ENCODE peak calls at places on chromosomes 13 and 19, in four cellular contexts. E is fibroblast of mammary gland, B is psoas muscle, N is fibroblast of pulmonary artery. L is an unnamed sample.

GRCh38 chr19:5076440-5077208 is 107.7 kb downstream of the KDM4B start:
- DNase-seq in E (no peak), B (no peak), N (no peak), L (no peak)

GRCh38 chr13:73171242-73171641 is 112.4 kb downstream of the KLF5 start:
- DNase-seq in E (no peak), B (no peak), N (no peak), L (no peak)

GRCh38 chr19:27824108-27824507 is 1388.8 kb downstream of the UQCRFS1 start:
- DNase-seq in E (peak; percentile 23), B (no peak), N (no peak), L (no peak)

GRCh38 chr13:47437411-47437810 is 540.6 kb upstream of the HTR2A start:
- DNase-seq in E (peak; percentile 80), B (no peak), N (peak; percentile 14), L (peak; percentile 33)

GRCh38 chr19:52398091-52398461 is 427 bp downstream of the ZNF528 start:
- DNase-seq in E (peak; percentile 9), B (peak; percentile 8), N (peak; percentile 7), L (no peak)

GRCh38 chr13:99796175-99796819 is 175.3 kb downstream of the ZIC5 start:
- DNase-seq in E (peak; percentile 51), B (no peak), N (peak; percentile 47), L (peak; percentile 42)

GRCh38 chr13:77113496-77113895 is 86.5 kb upstream of the FBXL3 start:
- DNase-seq in E (peak; percentile 30), B (no peak), N (peak; percentile 4), L (peak; percentile 59)

GRCh38 chr19:40803857-40804782 is 5.1 kb downstream of the EGLN2 start:
- DNase-seq in E (no peak), B (no peak), N (no peak), L (no peak)

GRCh38 chr13:26525528-26525927 is 32.0 kb upstream of the WASF3 start:
- DNase-seq in E (no peak), B (no peak), N (no peak), L (no peak)

GRCh38 chr13:25415196-25415595 is 43.4 kb downstream of the ATP8A2 start:
- DNase-seq in E (no peak), B (no peak), N (no peak), L (no peak)

GRCh38 chr13:45432737-45433380 is 14.7 kb upstream of the SLC25A30 start:
- DNase-seq in E (no peak), B (no peak), N (no peak), L (no peak)

GRCh38 chr19:40560092-40560507 is 16.6 kb upstream of the SHKBP1 start:
- DNase-seq in E (no peak), B (no peak), N (no peak), L (no peak)

GRCh38 chr13:97015661-97016350 is 21.5 kb upstream of the OXGR1 start:
- DNase-seq in E (no peak), B (no peak), N (no peak), L (no peak)

GRCh38 chr19:10270180-10270615 is 722 bp upstream of the ICAM1 start:
- DNase-seq in E (no peak), B (peak; percentile 69), N (peak; percentile 53), L (peak; percentile 25)

GRCh38 chr13:51040431-51040830 is 70.6 kb downstream of the C13orf42 start:
- DNase-seq in E (no peak), B (no peak), N (no peak), L (no peak)

GRCh38 chr13:24693862-24694471 is 13.8 kb downstream of the ATP12A start:
- DNase-seq in E (peak; percentile 60), B (no peak), N (peak; percentile 58), L (peak; percentile 52)

GRCh38 chr13:94696171-94696570 is 16.2 kb downstream of the SOX21 start:
- DNase-seq in E (no peak), B (no peak), N (no peak), L (no peak)

GRCh38 chr19:33125929-33126388 is 6.0 kb upstream of the WDR88 start:
- DNase-seq in E (peak; percentile 64), B (no peak), N (peak; percentile 78), L (peak; percentile 73)

GRCh38 chr13:27211771-27212364 is 39.5 kb upstream of the RPL21 start:
- DNase-seq in E (peak; percentile 88), B (no peak), N (peak; percentile 76), L (peak; percentile 21)

GRCh38 chr19:49687566-49688316 is 1.7 kb upstream of the ADM5 start:
- DNase-seq in E (no peak), B (no peak), N (peak; percentile 60), L (no peak)

DNA sequence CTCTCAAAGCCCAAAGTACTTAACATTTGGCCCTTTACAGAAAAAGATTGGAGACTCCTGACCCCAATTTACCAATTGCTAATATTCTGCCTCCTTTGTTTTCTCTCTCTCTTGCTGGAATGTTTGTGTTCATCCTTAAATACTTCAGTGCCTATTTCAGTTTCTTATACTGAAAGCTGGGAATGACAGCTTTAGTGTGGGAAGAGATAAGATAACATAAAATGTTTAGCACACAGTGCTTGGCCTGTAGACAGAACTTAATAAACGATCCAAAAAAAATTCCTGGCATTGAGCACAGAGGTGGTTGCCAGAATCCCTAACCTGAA is 3.0 kb upstream of the PLEKHF1 start:
- DNase-seq in E (no peak), B (no peak), N (no peak), L (no peak)
- H3K4me3 ChIP-seq in E (peak overlapping the region; percentile 15), B (peak overlapping the region; percentile 15), N (peak overlapping the region; percentile 43), L (peak overlapping the region; percentile 29)

GRCh38 chr19:2353895-2354592 is 6.0 kb upstream of the TMPRSS9 start:
- DNase-seq in E (no peak), B (no peak), N (no peak), L (no peak)

GRCh38 chr19:2355168-2356035 is 4.7 kb upstream of the TMPRSS9 start:
- DNase-seq in E (peak; percentile 15), B (peak; percentile 50), N (no peak), L (no peak)

GRCh38 chr19:2354670-2355069 is 5.4 kb upstream of the TMPRSS9 start:
- DNase-seq in E (no peak), B (no peak), N (no peak), L (no peak)

GRCh38 chr19:2357279-2358206 is 2.5 kb upstream of the TMPRSS9 start:
- DNase-seq in E (no peak), B (no peak), N (no peak), L (no peak)

GRCh38 chr19:2356036-2356646 is 3.9 kb upstream of the TMPRSS9 start:
- DNase-seq in E (no peak), B (no peak), N (no peak), L (no peak)
- TF ChIP-seq CTCF in E (no peak), B (no peak), N (no peak), L (no peak)

DNA sequence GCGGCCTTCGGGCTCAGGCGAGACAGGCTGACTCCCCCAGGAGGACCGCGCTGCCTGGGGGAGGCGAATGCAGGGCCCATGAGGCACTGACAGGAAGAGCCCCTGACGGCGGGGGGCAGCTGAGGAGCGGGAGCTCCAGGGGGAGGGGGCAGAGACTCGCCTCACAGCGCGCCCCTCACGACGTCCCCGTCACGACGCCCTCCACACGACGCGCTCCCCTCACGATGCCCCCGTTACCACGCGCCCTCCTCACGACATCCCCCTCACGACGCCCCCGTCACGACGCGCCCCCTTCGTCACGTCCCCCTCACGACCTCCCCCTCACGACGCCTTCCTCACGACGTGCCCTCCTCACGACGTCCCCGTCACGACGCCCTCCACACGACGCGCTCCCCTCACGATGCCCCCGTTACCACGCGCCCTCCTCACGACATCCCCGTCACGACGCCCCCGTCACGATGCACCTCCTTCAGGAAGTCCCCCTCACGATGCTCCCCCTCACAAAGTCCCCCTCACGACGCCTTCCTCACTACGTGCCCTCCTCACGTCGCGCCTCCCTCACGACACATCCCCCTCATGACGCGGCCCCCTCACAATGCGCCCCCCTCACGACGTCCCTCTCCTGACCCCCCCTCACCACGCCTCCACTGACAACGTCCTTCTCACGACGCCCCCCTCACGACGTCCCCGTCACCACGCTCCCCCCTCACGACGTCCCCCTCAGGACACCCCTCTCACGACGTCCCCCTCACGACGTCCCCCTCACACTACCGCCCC is 99.6 kb downstream of the ING1 start:
- DNase-seq in E (no peak), B (no peak), N (no peak), L (no peak)
- H3K4me3 ChIP-seq in E (peak overlapping the region; percentile 35), B (peak overlapping the region; percentile 66), N (peak overlapping the region; percentile 45), L (peak overlapping the region; percentile 14)

DNA sequence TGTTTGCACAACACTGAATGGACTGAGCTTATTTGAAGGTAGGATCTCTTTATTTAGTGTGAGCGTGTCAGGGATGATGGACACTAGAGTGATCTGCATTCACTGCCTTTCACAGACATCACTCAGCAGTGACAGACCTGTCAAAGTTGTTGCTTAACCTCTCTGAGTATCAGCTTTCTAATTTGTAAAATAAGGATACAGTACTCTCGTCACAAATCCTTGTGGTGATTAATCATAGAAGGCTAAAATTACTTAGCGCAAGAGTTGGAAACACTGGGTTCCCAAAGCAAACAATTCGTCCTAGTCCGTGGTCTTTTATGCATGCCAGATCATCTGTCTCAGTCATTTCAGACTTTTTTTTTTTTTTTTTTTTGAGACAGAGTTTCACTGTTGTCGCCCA is 16.6 kb downstream of the CARD8 start:
- DNase-seq in E (no peak), B (no peak), N (no peak), L (no peak)
- TF ChIP-seq CTCF in E (no peak), B (no peak), N (no peak), L (no peak)

L was measured in fibroblast of villous mesenchyme.